ENCODE peak calls at places on chromosomes 1 and 21, in five cellular contexts. S is H54, F is ovary, Q is testis, X is NB4. P is an unnamed sample.
A peak's percentile ranks its signal among the peaks of the same experiment; 100 is the strongest.

GRCh38 chr1:209565759-209566678 is 17.5 kb upstream of the CAMK1G start:
- DNase-seq in S (peak; percentile 62), F (peak; percentile 46), Q (peak; percentile 94), X (peak; percentile 77), P (peak; percentile 89)

GRCh38 chr1:11417162-11417561 is 61.8 kb upstream of the DISP3 start:
- DNase-seq in S (no peak), F (no peak), Q (no peak), X (no peak), P (no peak)

GRCh38 chr1:147647796-147648633 is 22.3 kb downstream of the ACP6 start:
- DNase-seq in Q (no peak), S (no peak), F (no peak), X (peak; percentile 12), P (no peak)

GRCh38 chr1:37717631-37718030 is 25.3 kb downstream of the CDCA8 start:
- DNase-seq in Q (no peak), F (no peak), S (no peak), X (no peak), P (peak; percentile 81)

GRCh38 chr1:38784452-38785284 is 74.9 kb downstream of the RRAGC start:
- DNase-seq in F (no peak), S (no peak), Q (no peak), X (no peak), P (peak; percentile 43)

GRCh38 chr1:207335695-207336363 is 14.4 kb downstream of the CD55 start:
- DNase-seq in Q (no peak), X (peak; percentile 59), S (no peak), F (no peak), P (peak; percentile 55)

GRCh38 chr1:81813691-81814090 is 13.0 kb downstream of the ADGRL2 start:
- DNase-seq in Q (no peak), F (no peak), S (no peak), X (no peak), P (no peak)

GRCh38 chr1:39779137-39779536 is 8.0 kb upstream of the OXCT2 start:
- DNase-seq in X (peak; percentile 54), S (no peak), Q (no peak), F (no peak), P (no peak)

GRCh38 chr1:55045430-55045829 is 6.1 kb downstream of the PCSK9 start:
- DNase-seq in X (no peak), F (no peak), S (no peak), Q (no peak), P (no peak)

GRCh38 chr1:220991959-220992704 is 112.9 kb downstream of the HLX start:
- DNase-seq in Q (peak; percentile 28), X (no peak), S (no peak), F (no peak), P (no peak)

GRCh38 chr1:53766766-53767409 is 27.9 kb upstream of the GLIS1 start:
- DNase-seq in F (no peak), S (no peak), X (no peak), Q (no peak), P (no peak)

GRCh38 chr1:37954316-37954971 is 7.6 kb upstream of the INPP5B start:
- DNase-seq in Q (no peak), X (peak; percentile 16), S (no peak), F (no peak), P (no peak)

GRCh38 chr1:52142220-52143153 is 598 bp downstream of the ZFYVE9 start:
- DNase-seq in Q (peak; percentile 62), X (peak; percentile 74), F (peak; percentile 65), S (peak; percentile 31), P (no peak)
- TF ChIP-seq POLR2A in Q (no peak), X (no peak), F (no peak), S (no peak), P (no peak)

DNA sequence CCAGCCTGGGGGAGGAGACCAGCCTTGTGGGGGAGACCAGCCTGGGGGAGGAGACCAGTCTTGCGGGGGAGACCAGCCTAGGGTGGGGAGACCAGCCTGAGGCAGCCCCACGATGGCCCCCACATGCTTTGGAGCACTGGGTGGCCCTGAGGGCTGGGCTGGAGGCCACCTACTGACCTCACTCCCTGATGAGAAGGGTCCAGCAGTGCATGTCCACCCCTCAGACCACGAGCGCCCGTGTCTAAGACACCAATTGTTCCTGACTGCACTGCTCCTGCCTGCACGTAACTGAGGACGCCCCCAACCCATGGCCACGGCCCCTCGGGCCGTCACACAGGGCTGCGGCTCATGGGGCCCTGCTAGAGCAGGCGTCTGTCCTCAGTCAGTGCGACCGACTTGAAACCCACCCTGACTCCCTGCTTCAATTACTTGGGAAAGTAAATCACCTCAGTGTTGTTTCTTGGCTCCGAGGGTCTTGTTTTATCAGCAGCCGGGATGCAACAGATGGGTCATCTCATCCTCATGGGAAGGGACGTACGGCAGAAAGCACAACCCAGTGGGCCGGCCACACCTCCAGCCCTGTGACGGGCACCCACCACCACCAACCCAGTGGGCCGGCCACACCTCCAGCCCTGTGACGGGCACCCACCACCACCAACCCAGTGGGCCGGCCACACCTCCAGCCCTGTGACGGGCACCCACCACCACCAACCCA is at the start of gene SPATC1L:
- DNase-seq in Q (peak; percentile 78), S (peak; percentile 60), F (peak; percentile 83), X (peak; percentile 62), P (no peak)
- TF ChIP-seq POLR2A in Q (no peak), S (peak; percentile 26), F (no peak), X (no peak), P (no peak)

DNA sequence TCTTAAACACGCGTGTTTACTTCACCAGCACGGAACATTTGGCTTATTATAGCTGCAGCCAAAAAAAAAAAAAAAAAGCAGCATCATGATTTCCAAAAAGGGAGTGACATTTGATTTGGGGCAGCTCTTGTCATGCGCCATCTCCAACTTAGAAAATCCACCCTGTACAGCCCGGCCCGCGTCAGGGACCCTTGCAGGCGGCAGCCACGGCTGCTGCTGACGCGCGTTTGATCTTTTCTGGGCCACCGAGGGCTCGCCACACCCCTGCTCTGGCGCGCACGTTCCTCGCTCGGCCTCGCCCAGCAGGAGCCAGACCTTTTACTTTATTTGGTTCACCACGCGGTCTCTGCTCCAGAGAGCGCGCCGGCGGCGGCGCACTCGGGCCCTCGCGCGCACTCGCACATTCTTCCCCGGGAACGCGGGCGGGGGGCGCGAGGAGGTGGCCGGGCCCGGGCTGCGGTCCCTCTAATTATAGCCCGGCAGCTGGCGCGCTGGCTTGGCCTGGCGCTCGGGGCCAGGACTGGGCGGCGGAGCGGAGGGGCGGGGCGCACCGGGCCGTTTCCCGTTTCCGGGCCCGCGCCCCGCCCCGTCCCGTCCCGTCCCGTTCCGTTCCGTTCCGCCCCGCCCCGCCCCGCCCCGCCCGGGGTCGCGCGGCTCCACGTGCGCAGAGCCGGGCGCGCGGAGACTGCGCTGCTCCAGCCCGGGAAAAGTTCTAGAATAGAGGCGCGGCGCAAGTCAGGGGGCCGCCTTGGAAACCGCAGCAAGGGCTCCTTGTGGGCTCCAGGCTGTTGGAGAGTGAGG is 10.2 kb downstream of the IRF2BP2 start:
- DNase-seq in F (peak; percentile 89), Q (peak; percentile 83), X (peak; percentile 95), S (no peak), P (peak; percentile 83)
- TF ChIP-seq POLR2A in F (peak; percentile 57), Q (peak; percentile 18), X (peak; percentile 51), S (peak; percentile 37), P (no peak)

GRCh38 chr1:244918422-244919319 is 54.3 kb upstream of the HNRNPU start:
- DNase-seq in F (peak; percentile 40), X (peak; percentile 84), Q (peak; percentile 67), S (peak; percentile 33), P (no peak)
- TF ChIP-seq POLR2A in F (no peak), X (peak; percentile 35), Q (no peak), S (peak; percentile 30), P (no peak)

GRCh38 chr1:76872944-76873343 is 5.7 kb downstream of the ST6GALNAC5 start:
- DNase-seq in F (no peak), X (no peak), S (no peak), Q (no peak), P (no peak)
- TF ChIP-seq POLR2A in F (no peak), X (no peak), S (no peak), Q (no peak), P (no peak)

GRCh38 chr1:10161121-10161520 is 49.2 kb upstream of the KIF1B start:
- DNase-seq in S (no peak), X (no peak), Q (no peak), F (no peak), P (no peak)

GRCh38 chr1:10160173-10160572 is 50.2 kb upstream of the KIF1B start:
- DNase-seq in S (no peak), X (no peak), F (no peak), Q (no peak), P (no peak)

GRCh38 chr1:10161541-10162290 is 48.7 kb upstream of the KIF1B start:
- DNase-seq in Q (no peak), S (no peak), X (no peak), F (no peak), P (peak; percentile 40)
- TF ChIP-seq POLR2A in Q (no peak), S (no peak), X (no peak), F (no peak), P (no peak)

GRCh38 chr1:27491748-27492700 is 2.1 kb upstream of the WASF2 start:
- DNase-seq in X (no peak), F (peak; percentile 56), S (no peak), Q (peak; percentile 63), P (peak; percentile 88)

GRCh38 chr1:27485363-27485762 is 4.6 kb downstream of the WASF2 start:
- DNase-seq in F (no peak), Q (no peak), S (no peak), X (no peak), P (no peak)

GRCh38 chr1:27488523-27489138 is 1.3 kb downstream of the WASF2 start:
- DNase-seq in S (no peak), Q (no peak), F (no peak), X (peak; percentile 65), P (peak; percentile 43)

GRCh38 chr1:27487927-27488522 is 1.9 kb downstream of the WASF2 start:
- DNase-seq in F (no peak), S (no peak), X (peak; percentile 72), Q (peak; percentile 3), P (no peak)

GRCh38 chr1:27489973-27490741 is at the start of gene WASF2:
- DNase-seq in S (peak; percentile 75), F (peak; percentile 98), Q (peak; percentile 98), X (peak; percentile 97), P (peak; percentile 97)
- TF ChIP-seq POLR2A in S (peak; percentile 73), F (peak; percentile 93), Q (peak; percentile 98), X (peak; percentile 78), P (peak; percentile 85)

GRCh38 chr21:29643289-29643688 is 296.5 kb downstream of the GRIK1 start:
- DNase-seq in F (no peak), S (no peak), Q (no peak), X (no peak), P (no peak)

GRCh38 chr21:29641001-29641634 is 298.7 kb downstream of the GRIK1 start:
- DNase-seq in X (no peak), F (no peak), S (no peak), Q (no peak), P (no peak)

GRCh38 chr21:29642551-29643245 is 297.1 kb downstream of the GRIK1 start:
- DNase-seq in S (no peak), F (no peak), Q (no peak), X (no peak), P (no peak)

GRCh38 chr21:29640233-29640554 is 299.6 kb downstream of the GRIK1 start:
- DNase-seq in X (peak; percentile 11), S (no peak), F (no peak), Q (no peak), P (no peak)

GRCh38 chr21:29641635-29642550 is 297.9 kb downstream of the GRIK1 start:
- DNase-seq in F (no peak), S (no peak), X (no peak), Q (no peak), P (no peak)
- TF ChIP-seq POLR2A in F (no peak), S (no peak), X (no peak), Q (no peak), P (no peak)

GRCh38 chr1:51519048-51519856 is at the start of gene EPS15:
- DNase-seq in Q (peak; percentile 90), F (peak; percentile 88), X (peak; percentile 89), S (peak; percentile 82), P (peak; percentile 86)
- TF ChIP-seq POLR2A in Q (no peak), F (peak; percentile 46), X (peak; percentile 71), S (peak; percentile 54), P (no peak)

P was measured in lower leg skin.